ENCODE peak calls at places on chromosomes 6 and 20, in ten cellular contexts. One of them, this sample, is unnamed.

GRCh38 chr6:170210026-170210390 is 80.9 kb downstream of the DLL1 start:
- DNase-seq in occipital lobe: no peak
- DNase-seq in AG09309: no peak
- DNase-seq in A549: no peak
- DNase-seq in foreskin keratinocyte: no peak
- DNase-seq in T-cell: no peak
- DNase-seq in stimulated activated CD4-positive, alpha-beta T cell treated with anti-CD3 and anti-CD28 coated beads, TNF-alpha, amount 100 ng/mL, for 24 hours: no peak
- DNase-seq in NCI-H187: no peak
- DNase-seq in RCC 7860: no peak
- DNase-seq in nucleus accumbens: no peak
- DNase-seq in this sample: peak; percentile 42

GRCh38 chr20:33846291-33846916 is 35.3 kb downstream of the CHMP4B start:
- DNase-seq in nucleus accumbens: no peak
- DNase-seq in foreskin keratinocyte: no peak
- DNase-seq in occipital lobe: no peak
- DNase-seq in T-cell: no peak
- DNase-seq in NCI-H187: no peak
- DNase-seq in A549: no peak
- DNase-seq in AG09309: no peak
- DNase-seq in RCC 7860: no peak
- DNase-seq in stimulated activated CD4-positive, alpha-beta T cell treated with anti-CD3 and anti-CD28 coated beads, TNF-alpha, amount 100 ng/mL, for 24 hours: no peak
- DNase-seq in this sample: no peak

GRCh38 chr20:48523191-48523757 is 304.5 kb downstream of the PREX1 start:
- DNase-seq in RCC 7860: peak; percentile 20
- DNase-seq in NCI-H187: no peak
- DNase-seq in stimulated activated CD4-positive, alpha-beta T cell treated with anti-CD3 and anti-CD28 coated beads, TNF-alpha, amount 100 ng/mL, for 24 hours: no peak
- DNase-seq in foreskin keratinocyte: peak; percentile 37
- DNase-seq in T-cell: no peak
- DNase-seq in nucleus accumbens: no peak
- DNase-seq in AG09309: peak; percentile 20
- DNase-seq in occipital lobe: no peak
- DNase-seq in A549: peak; percentile 52
- DNase-seq in this sample: peak; percentile 63

GRCh38 chr20:58623579-58624473 is 27.3 kb upstream of the STX16 start:
- DNase-seq in occipital lobe: peak; percentile 77
- DNase-seq in AG09309: peak; percentile 62
- DNase-seq in nucleus accumbens: no peak
- DNase-seq in A549: peak; percentile 86
- DNase-seq in stimulated activated CD4-positive, alpha-beta T cell treated with anti-CD3 and anti-CD28 coated beads, TNF-alpha, amount 100 ng/mL, for 24 hours: no peak
- DNase-seq in T-cell: no peak
- DNase-seq in foreskin keratinocyte: peak; percentile 86
- DNase-seq in NCI-H187: no peak
- DNase-seq in RCC 7860: peak; percentile 96
- DNase-seq in this sample: peak; percentile 91

GRCh38 chr6:4728436-4728769 is 47.8 kb upstream of the CDYL start:
- DNase-seq in stimulated activated CD4-positive, alpha-beta T cell treated with anti-CD3 and anti-CD28 coated beads, TNF-alpha, amount 100 ng/mL, for 24 hours: no peak
- DNase-seq in NCI-H187: no peak
- DNase-seq in RCC 7860: no peak
- DNase-seq in occipital lobe: no peak
- DNase-seq in foreskin keratinocyte: no peak
- DNase-seq in nucleus accumbens: no peak
- DNase-seq in T-cell: no peak
- DNase-seq in AG09309: no peak
- DNase-seq in A549: no peak
- DNase-seq in this sample: no peak

GRCh38 chr6:5968817-5969726 is 37.7 kb downstream of the NRN1 start:
- DNase-seq in nucleus accumbens: no peak
- DNase-seq in T-cell: no peak
- DNase-seq in stimulated activated CD4-positive, alpha-beta T cell treated with anti-CD3 and anti-CD28 coated beads, TNF-alpha, amount 100 ng/mL, for 24 hours: no peak
- DNase-seq in AG09309: no peak
- DNase-seq in occipital lobe: no peak
- DNase-seq in RCC 7860: peak; percentile 14
- DNase-seq in foreskin keratinocyte: no peak
- DNase-seq in A549: no peak
- DNase-seq in NCI-H187: no peak
- DNase-seq in this sample: no peak

GRCh38 chr6:117477988-117478852 is 4.3 kb upstream of the DCBLD1 start:
- DNase-seq in A549: peak; percentile 43
- DNase-seq in nucleus accumbens: no peak
- DNase-seq in stimulated activated CD4-positive, alpha-beta T cell treated with anti-CD3 and anti-CD28 coated beads, TNF-alpha, amount 100 ng/mL, for 24 hours: no peak
- DNase-seq in AG09309: no peak
- DNase-seq in foreskin keratinocyte: no peak
- DNase-seq in T-cell: no peak
- DNase-seq in NCI-H187: no peak
- DNase-seq in occipital lobe: no peak
- DNase-seq in RCC 7860: no peak
- DNase-seq in this sample: peak; percentile 23

GRCh38 chr6:107118976-107119375 is 3.7 kb upstream of the BEND3 start:
- DNase-seq in NCI-H187: no peak
- DNase-seq in RCC 7860: no peak
- DNase-seq in foreskin keratinocyte: peak; percentile 28
- DNase-seq in A549: no peak
- DNase-seq in nucleus accumbens: no peak
- DNase-seq in occipital lobe: no peak
- DNase-seq in stimulated activated CD4-positive, alpha-beta T cell treated with anti-CD3 and anti-CD28 coated beads, TNF-alpha, amount 100 ng/mL, for 24 hours: no peak
- DNase-seq in AG09309: no peak
- DNase-seq in T-cell: no peak
- DNase-seq in this sample: no peak

GRCh38 chr6:115370202-115370601 is 690.5 kb downstream of the FRK start:
- DNase-seq in NCI-H187: no peak
- DNase-seq in stimulated activated CD4-positive, alpha-beta T cell treated with anti-CD3 and anti-CD28 coated beads, TNF-alpha, amount 100 ng/mL, for 24 hours: no peak
- DNase-seq in RCC 7860: no peak
- DNase-seq in AG09309: no peak
- DNase-seq in A549: no peak
- DNase-seq in foreskin keratinocyte: no peak
- DNase-seq in T-cell: no peak
- DNase-seq in nucleus accumbens: no peak
- DNase-seq in occipital lobe: no peak
- DNase-seq in this sample: no peak

GRCh38 chr6:90284236-90284744 is 12.4 kb downstream of the BACH2 start:
- DNase-seq in stimulated activated CD4-positive, alpha-beta T cell treated with anti-CD3 and anti-CD28 coated beads, TNF-alpha, amount 100 ng/mL, for 24 hours: no peak
- DNase-seq in RCC 7860: peak; percentile 75
- DNase-seq in occipital lobe: no peak
- DNase-seq in nucleus accumbens: no peak
- DNase-seq in T-cell: no peak
- DNase-seq in NCI-H187: no peak
- DNase-seq in AG09309: peak; percentile 59
- DNase-seq in A549: peak; percentile 68
- DNase-seq in foreskin keratinocyte: peak; percentile 88
- DNase-seq in this sample: peak; percentile 64

GRCh38 chr6:36113701-36114100 is 16.6 kb upstream of the MAPK13 start:
- DNase-seq in NCI-H187: no peak
- DNase-seq in foreskin keratinocyte: no peak
- DNase-seq in T-cell: no peak
- DNase-seq in A549: no peak
- DNase-seq in occipital lobe: no peak
- DNase-seq in nucleus accumbens: no peak
- DNase-seq in AG09309: no peak
- DNase-seq in stimulated activated CD4-positive, alpha-beta T cell treated with anti-CD3 and anti-CD28 coated beads, TNF-alpha, amount 100 ng/mL, for 24 hours: no peak
- DNase-seq in RCC 7860: no peak
- DNase-seq in this sample: no peak

GRCh38 chr20:3678893-3679720 is 2.7 kb downstream of the ADAM33 start:
- DNase-seq in NCI-H187: no peak
- DNase-seq in stimulated activated CD4-positive, alpha-beta T cell treated with anti-CD3 and anti-CD28 coated beads, TNF-alpha, amount 100 ng/mL, for 24 hours: no peak
- DNase-seq in nucleus accumbens: no peak
- DNase-seq in AG09309: no peak
- DNase-seq in foreskin keratinocyte: no peak
- DNase-seq in RCC 7860: no peak
- DNase-seq in T-cell: no peak
- DNase-seq in A549: no peak
- DNase-seq in occipital lobe: no peak
- DNase-seq in this sample: no peak

GRCh38 chr6:113857565-113858066 is 471 bp downstream of the MARCKS start:
- DNase-seq in nucleus accumbens: no peak
- DNase-seq in RCC 7860: no peak
- DNase-seq in A549: peak; percentile 4
- DNase-seq in NCI-H187: peak; percentile 57
- DNase-seq in occipital lobe: no peak
- DNase-seq in stimulated activated CD4-positive, alpha-beta T cell treated with anti-CD3 and anti-CD28 coated beads, TNF-alpha, amount 100 ng/mL, for 24 hours: no peak
- DNase-seq in T-cell: no peak
- DNase-seq in AG09309: no peak
- DNase-seq in foreskin keratinocyte: peak; percentile 22
- DNase-seq in this sample: no peak

GRCh38 chr20:2729251-2729713 is 36.7 kb downstream of the EBF4 start:
- DNase-seq in NCI-H187: no peak
- DNase-seq in occipital lobe: no peak
- DNase-seq in AG09309: no peak
- DNase-seq in stimulated activated CD4-positive, alpha-beta T cell treated with anti-CD3 and anti-CD28 coated beads, TNF-alpha, amount 100 ng/mL, for 24 hours: no peak
- DNase-seq in nucleus accumbens: no peak
- DNase-seq in RCC 7860: no peak
- DNase-seq in foreskin keratinocyte: no peak
- DNase-seq in A549: no peak
- DNase-seq in T-cell: no peak
- DNase-seq in this sample: no peak

GRCh38 chr6:53727748-53728147 is 62.2 kb upstream of the KLHL31 start:
- DNase-seq in RCC 7860: no peak
- DNase-seq in T-cell: no peak
- DNase-seq in A549: no peak
- DNase-seq in stimulated activated CD4-positive, alpha-beta T cell treated with anti-CD3 and anti-CD28 coated beads, TNF-alpha, amount 100 ng/mL, for 24 hours: no peak
- DNase-seq in foreskin keratinocyte: no peak
- DNase-seq in nucleus accumbens: no peak
- DNase-seq in NCI-H187: no peak
- DNase-seq in AG09309: no peak
- DNase-seq in occipital lobe: no peak
- DNase-seq in this sample: no peak

GRCh38 chr6:155310596-155310995 is 3.7 kb downstream of the TFB1M start:
- DNase-seq in occipital lobe: no peak
- DNase-seq in nucleus accumbens: no peak
- DNase-seq in A549: no peak
- DNase-seq in NCI-H187: no peak
- DNase-seq in foreskin keratinocyte: peak; percentile 81
- DNase-seq in AG09309: no peak
- DNase-seq in T-cell: no peak
- DNase-seq in stimulated activated CD4-positive, alpha-beta T cell treated with anti-CD3 and anti-CD28 coated beads, TNF-alpha, amount 100 ng/mL, for 24 hours: no peak
- DNase-seq in RCC 7860: no peak
- DNase-seq in this sample: no peak

GRCh38 chr6:56335733-56336132 is 88.4 kb upstream of the COL21A1 start:
- DNase-seq in nucleus accumbens: no peak
- DNase-seq in NCI-H187: no peak
- DNase-seq in AG09309: peak; percentile 53
- DNase-seq in A549: peak; percentile 37
- DNase-seq in T-cell: no peak
- DNase-seq in foreskin keratinocyte: peak; percentile 93
- DNase-seq in RCC 7860: peak; percentile 56
- DNase-seq in occipital lobe: no peak
- DNase-seq in stimulated activated CD4-positive, alpha-beta T cell treated with anti-CD3 and anti-CD28 coated beads, TNF-alpha, amount 100 ng/mL, for 24 hours: no peak
- DNase-seq in this sample: no peak

GRCh38 chr20:15673206-15673605 is 900.0 kb downstream of the KIF16B start:
- DNase-seq in A549: no peak
- DNase-seq in NCI-H187: no peak
- DNase-seq in RCC 7860: peak; percentile 57
- DNase-seq in stimulated activated CD4-positive, alpha-beta T cell treated with anti-CD3 and anti-CD28 coated beads, TNF-alpha, amount 100 ng/mL, for 24 hours: no peak
- DNase-seq in occipital lobe: no peak
- DNase-seq in AG09309: peak; percentile 84
- DNase-seq in T-cell: no peak
- DNase-seq in nucleus accumbens: no peak
- DNase-seq in foreskin keratinocyte: peak; percentile 82
- DNase-seq in this sample: no peak

GRCh38 chr6:90472716-90473115 is 114.2 kb downstream of the MAP3K7 start:
- DNase-seq in T-cell: no peak
- DNase-seq in occipital lobe: no peak
- DNase-seq in nucleus accumbens: no peak
- DNase-seq in AG09309: no peak
- DNase-seq in A549: no peak
- DNase-seq in foreskin keratinocyte: no peak
- DNase-seq in NCI-H187: no peak
- DNase-seq in stimulated activated CD4-positive, alpha-beta T cell treated with anti-CD3 and anti-CD28 coated beads, TNF-alpha, amount 100 ng/mL, for 24 hours: no peak
- DNase-seq in RCC 7860: no peak
- DNase-seq in this sample: peak; percentile 23

GRCh38 chr6:75205776-75206334 is at the start of gene COL12A1:
- DNase-seq in occipital lobe: peak; percentile 16
- DNase-seq in AG09309: peak; percentile 99
- DNase-seq in stimulated activated CD4-positive, alpha-beta T cell treated with anti-CD3 and anti-CD28 coated beads, TNF-alpha, amount 100 ng/mL, for 24 hours: no peak
- DNase-seq in NCI-H187: peak; percentile 39
- DNase-seq in T-cell: no peak
- DNase-seq in foreskin keratinocyte: peak; percentile 98
- DNase-seq in RCC 7860: peak; percentile 72
- DNase-seq in nucleus accumbens: no peak
- DNase-seq in A549: peak; percentile 72
- DNase-seq in this sample: peak; percentile 83

GRCh38 chr6:31087494-31088089 is 24.8 kb downstream of the C6orf15 start:
- DNase-seq in nucleus accumbens: peak; percentile 22
- DNase-seq in NCI-H187: peak; percentile 50
- DNase-seq in AG09309: peak; percentile 58
- DNase-seq in A549: peak; percentile 76
- DNase-seq in occipital lobe: peak; percentile 70
- DNase-seq in T-cell: peak; percentile 67
- DNase-seq in stimulated activated CD4-positive, alpha-beta T cell treated with anti-CD3 and anti-CD28 coated beads, TNF-alpha, amount 100 ng/mL, for 24 hours: peak; percentile 84
- DNase-seq in foreskin keratinocyte: peak; percentile 80
- DNase-seq in RCC 7860: peak; percentile 69
- DNase-seq in this sample: peak; percentile 88

GRCh38 chr20:33246077-33246476 is 10.3 kb downstream of the BPIFA1 start:
- DNase-seq in stimulated activated CD4-positive, alpha-beta T cell treated with anti-CD3 and anti-CD28 coated beads, TNF-alpha, amount 100 ng/mL, for 24 hours: no peak
- DNase-seq in AG09309: no peak
- DNase-seq in RCC 7860: no peak
- DNase-seq in NCI-H187: no peak
- DNase-seq in foreskin keratinocyte: no peak
- DNase-seq in nucleus accumbens: no peak
- DNase-seq in T-cell: no peak
- DNase-seq in A549: no peak
- DNase-seq in occipital lobe: no peak
- DNase-seq in this sample: no peak

GRCh38 chr6:33206864-33207568 is 1.3 kb upstream of the RING1 start:
- DNase-seq in T-cell: no peak
- DNase-seq in RCC 7860: peak; percentile 70
- DNase-seq in A549: no peak
- DNase-seq in stimulated activated CD4-positive, alpha-beta T cell treated with anti-CD3 and anti-CD28 coated beads, TNF-alpha, amount 100 ng/mL, for 24 hours: no peak
- DNase-seq in AG09309: no peak
- DNase-seq in NCI-H187: no peak
- DNase-seq in nucleus accumbens: no peak
- DNase-seq in occipital lobe: peak; percentile 26
- DNase-seq in foreskin keratinocyte: peak; percentile 44
- DNase-seq in this sample: no peak

GRCh38 chr6:33689148-33689494 is 22.4 kb downstream of the UQCC2 start:
- DNase-seq in foreskin keratinocyte: no peak
- DNase-seq in occipital lobe: no peak
- DNase-seq in NCI-H187: no peak
- DNase-seq in nucleus accumbens: no peak
- DNase-seq in RCC 7860: no peak
- DNase-seq in AG09309: no peak
- DNase-seq in T-cell: no peak
- DNase-seq in A549: no peak
- DNase-seq in stimulated activated CD4-positive, alpha-beta T cell treated with anti-CD3 and anti-CD28 coated beads, TNF-alpha, amount 100 ng/mL, for 24 hours: no peak
- DNase-seq in this sample: no peak

GRCh38 chr20:37697314-37697713 is 3.5 kb downstream of the CTNNBL1 start:
- DNase-seq in NCI-H187: no peak
- DNase-seq in foreskin keratinocyte: no peak
- DNase-seq in occipital lobe: no peak
- DNase-seq in RCC 7860: no peak
- DNase-seq in AG09309: no peak
- DNase-seq in A549: no peak
- DNase-seq in nucleus accumbens: no peak
- DNase-seq in T-cell: no peak
- DNase-seq in stimulated activated CD4-positive, alpha-beta T cell treated with anti-CD3 and anti-CD28 coated beads, TNF-alpha, amount 100 ng/mL, for 24 hours: no peak
- DNase-seq in this sample: no peak

GRCh38 chr20:61569836-61570235 is 317.8 kb downstream of the CDH4 start:
- DNase-seq in NCI-H187: peak; percentile 89
- DNase-seq in nucleus accumbens: no peak
- DNase-seq in A549: no peak
- DNase-seq in stimulated activated CD4-positive, alpha-beta T cell treated with anti-CD3 and anti-CD28 coated beads, TNF-alpha, amount 100 ng/mL, for 24 hours: no peak
- DNase-seq in occipital lobe: no peak
- DNase-seq in foreskin keratinocyte: no peak
- DNase-seq in T-cell: no peak
- DNase-seq in AG09309: no peak
- DNase-seq in RCC 7860: no peak
- DNase-seq in this sample: no peak

GRCh38 chr6:71419954-71420692 is 131.5 kb downstream of the OGFRL1 start:
- DNase-seq in occipital lobe: no peak
- DNase-seq in nucleus accumbens: no peak
- DNase-seq in T-cell: no peak
- DNase-seq in foreskin keratinocyte: no peak
- DNase-seq in RCC 7860: no peak
- DNase-seq in A549: no peak
- DNase-seq in stimulated activated CD4-positive, alpha-beta T cell treated with anti-CD3 and anti-CD28 coated beads, TNF-alpha, amount 100 ng/mL, for 24 hours: no peak
- DNase-seq in AG09309: no peak
- DNase-seq in NCI-H187: no peak
- DNase-seq in this sample: no peak

GRCh38 chr6:48111143-48111506 is at the start of gene PTCHD4:
- DNase-seq in foreskin keratinocyte: peak; percentile 96
- DNase-seq in A549: peak; percentile 4
- DNase-seq in T-cell: no peak
- DNase-seq in AG09309: peak; percentile 7
- DNase-seq in NCI-H187: no peak
- DNase-seq in RCC 7860: peak; percentile 24
- DNase-seq in occipital lobe: no peak
- DNase-seq in stimulated activated CD4-positive, alpha-beta T cell treated with anti-CD3 and anti-CD28 coated beads, TNF-alpha, amount 100 ng/mL, for 24 hours: no peak
- DNase-seq in nucleus accumbens: no peak
- DNase-seq in this sample: peak; percentile 48

This sample was measured in ELF-1.